ENCODE peak calls at places on chromosomes 4 and X, in six cellular contexts. L is progenitor cell of endocrine pancreas; A is NCI-H1105; B is activated CD8-positive, alpha-beta memory T cell treated with anti-CD3 and anti-CD28 coated beads, Interleukin-2, amount 50 U/mL, for 4 hours; O is IMR-90; S is left ventricle myocardium superior. H is an unnamed sample.

GRCh38 chrX:11558972-11559371 is 106.7 kb downstream of the ARHGAP6 start:
- DNase-seq in O (no peak), L (no peak), S (no peak), B (peak; percentile 43), A (no peak), H (peak; percentile 33)

GRCh38 chr4:88753658-88754431 is 56.2 kb upstream of the NAP1L5 start:
- DNase-seq in B (no peak), A (no peak), O (no peak), S (no peak), L (no peak), H (no peak)

GRCh38 chrX:56745019-56745418 is 16.0 kb downstream of the NBDY start:
- DNase-seq in L (no peak), O (peak; percentile 78), S (no peak), A (no peak), B (no peak), H (no peak)

GRCh38 chrX:78643874-78644273 is 15.3 kb downstream of the RTL3 start:
- DNase-seq in A (no peak), S (no peak), B (no peak), L (no peak), O (no peak), H (no peak)

GRCh38 chr4:99655315-99656081 is 2.1 kb downstream of the C4orf54 start:
- DNase-seq in B (no peak), L (no peak), A (no peak), S (peak; percentile 63), O (peak; percentile 47), H (no peak)

GRCh38 chr4:186904104-186904503 is 180.4 kb upstream of the FAT1 start:
- DNase-seq in L (no peak), A (no peak), S (no peak), O (peak; percentile 95), B (no peak), H (no peak)

GRCh38 chr4:18075823-18076433 is 54.4 kb upstream of the LCORL start:
- DNase-seq in A (no peak), L (no peak), S (no peak), O (peak; percentile 12), B (no peak), H (peak; percentile 76)

GRCh38 chr4:43458293-43458692 is 565.8 kb downstream of the GRXCR1 start:
- DNase-seq in L (no peak), A (no peak), O (no peak), S (no peak), B (no peak), H (no peak)

GRCh38 chr4:113355550-113356371 is 306.3 kb downstream of the ANK2 start:
- DNase-seq in S (peak; percentile 37), O (peak; percentile 90), A (no peak), B (peak; percentile 68), L (no peak), H (peak; percentile 16)

H was measured in BE2C.